ENCODE peak calls at places on chromosomes 6 and 20, in six cellular contexts. G is ascending aorta, W is neural progenitor cell, S is epithelial cell of esophagus, V is AG09309, B is fibroblast of mammary gland. K is an unnamed sample.

GRCh38 chr6:169824021-169824420 is 72.6 kb downstream of the ERMARD start:
- DNase-seq in B (no peak), S (no peak), V (no peak), W (no peak), G (peak), K (no peak)

GRCh38 chr20:4748847-4749246 is 27.1 kb downstream of the PRND start:
- DNase-seq in V (no peak), G (no peak), W (peak), S (no peak), B (no peak), K (no peak)

GRCh38 chr20:32968833-32969241 is 35.4 kb downstream of the SUN5 start:
- DNase-seq in V (no peak), B (peak), G (peak), S (no peak), W (no peak), K (no peak)

GRCh38 chr6:41475737-41476357 is 70.3 kb upstream of the FOXP4 start:
- DNase-seq in B (no peak), W (no peak), V (no peak), G (no peak), S (no peak), K (no peak)

GRCh38 chr6:118294906-118295305 is 253.2 kb upstream of the PLN start:
- DNase-seq in W (no peak), G (no peak), S (no peak), B (no peak), V (no peak), K (no peak)

GRCh38 chr6:17494177-17494576 is 100.8 kb downstream of the CAP2 start:
- DNase-seq in G (no peak), V (no peak), W (no peak), B (no peak), S (no peak), K (no peak)

GRCh38 chr6:27809939-27810767 is 102.0 kb downstream of the OR2B2 start:
- DNase-seq in V (peak), W (peak), G (peak), B (peak), S (peak), K (peak)

GRCh38 chr20:17629678-17630089 is 52.4 kb downstream of the RRBP1 start:
- DNase-seq in S (no peak), G (no peak), B (no peak), V (no peak), W (no peak), K (no peak)

GRCh38 chr20:483791-484644 is 21.7 kb upstream of the TBC1D20 start:
- DNase-seq in S (no peak), V (no peak), B (no peak), G (no peak), W (no peak), K (no peak)

GRCh38 chr20:12947691-12948090 is 61.1 kb upstream of the SPTLC3 start:
- DNase-seq in W (no peak), S (peak), B (no peak), V (no peak), G (no peak), K (no peak)

GRCh38 chr6:36336779-36337194 is at the start of gene BNIP5:
- DNase-seq in G (no peak), S (no peak), B (no peak), V (no peak), W (no peak), K (no peak)

GRCh38 chr6:100117680-100118079 is 123.7 kb upstream of the MCHR2 start:
- DNase-seq in B (no peak), V (no peak), S (no peak), W (no peak), G (no peak), K (no peak)

GRCh38 chr6:14661188-14661587 is 543.6 kb downstream of the CD83 start:
- DNase-seq in V (no peak), W (no peak), G (no peak), S (peak), B (no peak), K (no peak)

GRCh38 chr6:30163090-30163917 is at the start of gene TRIM15:
- DNase-seq in V (no peak), S (peak), W (peak), B (no peak), G (no peak), K (no peak)

DNA sequence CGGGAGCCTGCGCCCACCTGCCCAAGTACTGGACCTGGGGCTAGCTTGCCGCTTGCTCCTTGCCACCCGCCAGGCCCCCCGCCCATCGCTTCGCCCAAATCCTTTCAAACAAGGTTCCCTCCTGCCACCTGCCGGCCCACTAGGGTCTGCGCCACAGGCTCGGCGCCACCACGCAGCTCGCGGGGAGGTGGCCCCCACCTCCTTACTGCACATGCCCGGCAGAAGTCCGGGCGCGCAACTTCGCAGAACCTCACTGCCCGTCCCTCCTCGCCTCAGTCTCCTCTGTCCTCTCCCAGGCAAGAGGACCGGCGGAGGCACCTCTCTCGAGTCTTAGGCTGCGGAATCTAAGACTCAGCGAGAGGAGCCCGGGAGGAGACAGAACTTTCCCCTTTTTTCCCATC is 11.2 kb downstream of the GNAS-AS1 start:
- DNase-seq in S (no peak), V (no peak), W (peak), B (peak), G (no peak), K (peak)
- TF ChIP-seq CTCF in S (peak), V (peak), W (peak), B (peak), G (peak), K (peak)

DNA sequence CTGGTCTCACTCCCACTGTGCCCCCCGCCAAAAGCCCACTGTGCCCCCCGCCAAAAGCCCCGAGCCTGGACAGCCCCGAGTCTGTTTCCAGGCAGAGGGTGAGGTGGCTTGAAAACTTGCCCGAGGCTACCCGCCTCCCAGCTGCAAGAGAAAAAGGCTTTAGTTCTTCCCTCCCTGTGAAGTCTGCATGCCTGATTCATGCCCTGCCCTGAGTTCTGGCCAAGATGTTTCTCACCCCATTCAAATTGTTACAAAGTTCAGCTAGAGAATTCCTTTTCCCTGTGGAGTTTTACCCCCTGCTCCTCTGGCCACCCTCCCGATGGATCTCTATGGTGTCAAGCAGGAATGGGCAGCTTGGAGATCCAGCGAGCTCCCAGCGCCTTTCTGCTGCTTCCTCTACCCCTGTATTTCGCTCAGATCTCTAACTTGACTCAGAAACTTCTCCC is 298.8 kb upstream of the MAP3K7 start:
- DNase-seq in W (no peak), G (no peak), B (no peak), V (no peak), S (peak), K (no peak)
- TF ChIP-seq CTCF in W (no peak), G (no peak), B (no peak), V (no peak), S (no peak), K (no peak)

DNA sequence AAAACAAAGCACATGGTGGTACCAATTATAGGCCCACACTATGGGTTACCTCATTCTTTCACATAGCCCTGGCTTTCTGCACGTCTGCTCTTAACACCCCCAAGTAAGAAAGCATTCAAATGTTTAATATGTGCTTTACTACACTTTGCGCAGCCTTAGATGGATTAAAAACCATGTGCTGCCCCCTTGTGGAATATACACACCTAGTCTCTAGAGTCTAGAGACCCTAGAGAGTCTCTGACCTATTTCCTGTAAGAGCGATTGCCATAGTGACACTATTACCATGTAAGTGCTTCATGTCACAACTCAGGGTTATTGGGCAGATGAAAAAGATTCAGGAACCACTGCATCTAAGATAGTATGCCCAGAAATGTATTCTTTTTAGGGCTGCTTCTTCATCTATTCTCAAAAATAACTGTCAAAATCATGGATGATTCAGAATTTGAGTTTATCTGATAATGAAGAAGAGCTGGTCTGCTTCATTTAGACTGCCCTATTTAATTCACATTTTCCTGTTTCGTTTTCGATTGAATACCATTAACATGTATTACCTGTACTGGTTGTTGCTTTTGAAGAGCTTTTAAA is 186.3 kb downstream of the ADGB start:
- DNase-seq in S (peak), B (peak), W (peak), V (no peak), G (no peak), K (peak)
- TF ChIP-seq CTCF in S (peak), B (peak), W (peak), V (peak), G (no peak), K (peak)

GRCh38 chr20:21027569-21027968 is 78.6 kb downstream of the LINC00237 start:
- DNase-seq in G (no peak), S (peak), W (peak), V (no peak), B (no peak), K (peak)
- TF ChIP-seq CTCF in G (no peak), S (no peak), W (peak), V (no peak), B (no peak), K (peak)